ENCODE peak calls at places on chromosome 18, in four cellular contexts. U is NCI-H510A treated with DMSO at 0.1 percent for 48 hours, J is HTR-8/SVneo, D is iris pigment epithelial cell. I is an unnamed sample.

GRCh38 chr18:48728204-48728833 is 189.5 kb downstream of the CTIF start:
- DNase-seq in U (no peak), J (no peak), D (peak), I (peak)

GRCh38 chr18:58618822-58619553 is 9.9 kb downstream of the ALPK2 start:
- DNase-seq in U (no peak), J (no peak), D (peak), I (no peak)

GRCh38 chr18:53458266-53458665 is 766.2 kb downstream of the MBD2 start:
- DNase-seq in U (no peak), J (no peak), D (no peak), I (no peak)

GRCh38 chr18:30987479-30988241 is 54.9 kb downstream of the DSC3 start:
- DNase-seq in U (no peak), J (no peak), D (no peak), I (peak)

GRCh38 chr18:73980289-73980979 is 167.2 kb downstream of the FBXO15 start:
- DNase-seq in U (peak), J (peak), D (peak), I (peak)

GRCh38 chr18:48345596-48345995 is 63.6 kb downstream of the ZBTB7C start:
- DNase-seq in U (no peak), J (no peak), D (peak), I (peak)

GRCh38 chr18:24014986-24015896 is 687 bp downstream of the TTC39C start:
- DNase-seq in U (no peak), J (no peak), D (peak), I (peak)

GRCh38 chr18:41655074-41655473 is 300.0 kb upstream of the PIK3C3 start:
- DNase-seq in U (no peak), J (no peak), D (peak), I (peak)

GRCh38 chr18:47899107-47899840 is 31.2 kb downstream of the SMAD2 start:
- DNase-seq in U (no peak), J (no peak), D (no peak), I (no peak)

GRCh38 chr18:76847926-76848325 is 25.6 kb downstream of the ZNF236 start:
- DNase-seq in U (no peak), J (peak), D (no peak), I (no peak)

GRCh38 chr18:31603335-31603734 is 11.7 kb downstream of the TTR start:
- DNase-seq in U (no peak), J (no peak), D (peak), I (peak)

GRCh38 chr18:33817096-33817495 is 239.1 kb downstream of the ASXL3 start:
- DNase-seq in U (no peak), J (no peak), D (peak), I (peak)

GRCh38 chr18:46624127-46624526 is 32.9 kb downstream of the LOXHD1 start:
- DNase-seq in U (no peak), J (no peak), D (no peak), I (no peak)

GRCh38 chr18:13611058-13611615 is 115.2 kb downstream of the FAM210A start:
- DNase-seq in U (no peak), J (no peak), D (no peak), I (no peak)

GRCh38 chr18:45174755-45175154 is 440.5 kb upstream of the SLC14A2 start:
- DNase-seq in U (no peak), J (no peak), D (no peak), I (no peak)

GRCh38 chr18:77147418-77147852 is 14.9 kb upstream of the MBP start:
- DNase-seq in U (no peak), J (no peak), D (peak), I (no peak)

GRCh38 chr18:62978251-62979049 is 263.1 kb downstream of the PHLPP1 start:
- DNase-seq in U (no peak), J (no peak), D (no peak), I (no peak)

GRCh38 chr18:62106271-62106670 is 80.6 kb downstream of the PIGN start:
- DNase-seq in U (no peak), J (no peak), D (peak), I (no peak)

GRCh38 chr18:62863629-62864028 is 148.3 kb downstream of the PHLPP1 start:
- DNase-seq in U (no peak), J (no peak), D (peak), I (no peak)

GRCh38 chr18:8801263-8801901 is 96.0 kb downstream of the MTCL1 start:
- DNase-seq in U (no peak), J (peak), D (peak), I (peak)

GRCh38 chr18:50125456-50125855 is 69.5 kb downstream of the MYO5B start:
- DNase-seq in U (no peak), J (no peak), D (no peak), I (no peak)

GRCh38 chr18:21345851-21346250 is 103.8 kb downstream of the GREB1L start:
- DNase-seq in U (no peak), J (no peak), D (no peak), I (peak)

GRCh38 chr18:45186832-45187231 is 428.4 kb upstream of the SLC14A2 start:
- DNase-seq in U (no peak), J (no peak), D (no peak), I (no peak)

GRCh38 chr18:286515-287310 is 18.9 kb upstream of the THOC1 start:
- DNase-seq in U (peak), J (peak), D (peak), I (peak)

GRCh38 chr18:54734059-54734458 is 94.2 kb upstream of the RAB27B start:
- DNase-seq in U (no peak), J (peak), D (peak), I (peak)

GRCh38 chr18:63155910-63156773 is 163.4 kb downstream of the BCL2 start:
- DNase-seq in U (no peak), J (no peak), D (no peak), I (no peak)

GRCh38 chr18:79927597-79928562 is 23.6 kb downstream of the SLC66A2 start:
- DNase-seq in U (no peak), J (no peak), D (no peak), I (no peak)

GRCh38 chr18:74896390-74896991 is 298.8 kb downstream of the ZNF407 start:
- DNase-seq in U (peak), J (no peak), D (peak), I (peak)

GRCh38 chr18:31329787-31330438 is 12.0 kb downstream of the DSG1 start:
- DNase-seq in U (no peak), J (no peak), D (no peak), I (no peak)

GRCh38 chr18:76977681-76978234 is 154.8 kb downstream of the MBP start:
- DNase-seq in U (no peak), J (no peak), D (no peak), I (no peak)

GRCh38 chr18:21826196-21826595 is 85.6 kb downstream of the MIB1 start:
- DNase-seq in U (no peak), J (no peak), D (peak), I (peak)

GRCh38 chr18:46916551-46917107 is 678 bp downstream of the PIAS2 start:
- DNase-seq in U (peak), J (peak), D (peak), I (peak)

GRCh38 chr18:36424741-36425142 is 127.2 kb downstream of the FHOD3 start:
- DNase-seq in U (peak), J (no peak), D (no peak), I (peak)

GRCh38 chr18:39675358-39675757 is 2109.8 kb upstream of the CELF4 start:
- DNase-seq in U (no peak), J (peak), D (peak), I (no peak)

GRCh38 chr18:60965856-60966255 is 367.4 kb upstream of the CDH20 start:
- DNase-seq in U (no peak), J (no peak), D (no peak), I (peak)

GRCh38 chr18:57131782-57132181 is 15.1 kb upstream of the BOD1L2 start:
- DNase-seq in U (no peak), J (no peak), D (no peak), I (no peak)

GRCh38 chr18:57705861-57706590 is 84.4 kb upstream of the NARS1 start:
- DNase-seq in U (no peak), J (no peak), D (no peak), I (no peak)

GRCh38 chr18:8359076-8359475 is 250.2 kb upstream of the RAB12 start:
- DNase-seq in U (peak), J (no peak), D (no peak), I (no peak)

GRCh38 chr18:63730788-63731187 is 28.0 kb downstream of the SERPINB11 start:
- DNase-seq in U (no peak), J (no peak), D (no peak), I (peak)

GRCh38 chr18:62357079-62357719 is 32.1 kb downstream of the TNFRSF11A start:
- DNase-seq in U (no peak), J (no peak), D (no peak), I (no peak)

I was measured in epithelial cell of esophagus.